ENCODE peak calls at places on chromosomes 6 and 20, in four cellular contexts. One of them, this sample, is unnamed.

GRCh38 chr6:105212587-105212986 is 32.8 kb upstream of the POPDC3 start:
- DNase-seq in keratinocyte: no peak
- DNase-seq in K562: no peak
- DNase-seq in endothelial cell of umbilical vein: no peak
- DNase-seq in this sample: no peak

GRCh38 chr20:10219452-10219791 is 792 bp downstream of the SNAP25 start:
- DNase-seq in keratinocyte: no peak
- DNase-seq in K562: peak; percentile 57
- DNase-seq in endothelial cell of umbilical vein: peak; percentile 78
- DNase-seq in this sample: peak; percentile 53

GRCh38 chr6:48078092-48078491 is 32.9 kb downstream of the PTCHD4 start:
- DNase-seq in keratinocyte: no peak
- DNase-seq in K562: no peak
- DNase-seq in endothelial cell of umbilical vein: no peak
- DNase-seq in this sample: no peak

GRCh38 chr6:44016131-44016870 is 111.0 kb downstream of the MRPL14 start:
- DNase-seq in keratinocyte: no peak
- DNase-seq in K562: no peak
- DNase-seq in endothelial cell of umbilical vein: no peak
- DNase-seq in this sample: peak; percentile 75

GRCh38 chr20:32445539-32446273 is 87.6 kb downstream of the ASXL1 start:
- DNase-seq in keratinocyte: no peak
- DNase-seq in K562: no peak
- DNase-seq in endothelial cell of umbilical vein: no peak
- DNase-seq in this sample: no peak

GRCh38 chr20:4817230-4817671 is 95.5 kb downstream of the PRND start:
- DNase-seq in keratinocyte: no peak
- DNase-seq in K562: peak; percentile 18
- DNase-seq in endothelial cell of umbilical vein: no peak
- DNase-seq in this sample: no peak

GRCh38 chr20:49590163-49591017 is 22.5 kb upstream of the PTGIS start:
- DNase-seq in keratinocyte: no peak
- DNase-seq in K562: no peak
- DNase-seq in endothelial cell of umbilical vein: no peak
- DNase-seq in this sample: no peak

GRCh38 chr20:56222201-56222600 is 26.3 kb upstream of the MC3R start:
- DNase-seq in keratinocyte: no peak
- DNase-seq in K562: no peak
- DNase-seq in endothelial cell of umbilical vein: no peak
- DNase-seq in this sample: no peak

GRCh38 chr6:158999669-159000403 is at the start of gene RSPH3:
- DNase-seq in keratinocyte: peak; percentile 59
- DNase-seq in K562: peak; percentile 99
- DNase-seq in endothelial cell of umbilical vein: peak; percentile 66
- DNase-seq in this sample: peak; percentile 90

GRCh38 chr6:15675537-15676170 is 12.8 kb upstream of the DTNBP1 start:
- DNase-seq in keratinocyte: no peak
- DNase-seq in K562: no peak
- DNase-seq in endothelial cell of umbilical vein: peak; percentile 17
- DNase-seq in this sample: no peak

GRCh38 chr6:127518212-127518709 is 874 bp downstream of the MTCL3 start:
- DNase-seq in keratinocyte: no peak
- DNase-seq in K562: no peak
- DNase-seq in endothelial cell of umbilical vein: no peak
- DNase-seq in this sample: no peak

GRCh38 chr20:2887715-2888114 is 14.4 kb downstream of the PTPRA start:
- DNase-seq in keratinocyte: no peak
- DNase-seq in K562: no peak
- DNase-seq in endothelial cell of umbilical vein: no peak
- DNase-seq in this sample: no peak

GRCh38 chr6:85353012-85353411 is 96.9 kb upstream of the NT5E start:
- DNase-seq in keratinocyte: no peak
- DNase-seq in K562: no peak
- DNase-seq in endothelial cell of umbilical vein: no peak
- DNase-seq in this sample: no peak

GRCh38 chr20:23445596-23446217 is 6.2 kb downstream of the CSTL1 start:
- DNase-seq in keratinocyte: peak; percentile 33
- DNase-seq in K562: no peak
- DNase-seq in endothelial cell of umbilical vein: no peak
- DNase-seq in this sample: peak; percentile 83

GRCh38 chr6:149636116-149636515 is 12.4 kb downstream of the KATNA1 start:
- DNase-seq in keratinocyte: no peak
- DNase-seq in K562: no peak
- DNase-seq in endothelial cell of umbilical vein: no peak
- DNase-seq in this sample: peak; percentile 63
- H3K9me1 ChIP-seq in keratinocyte: no peaks in the 10 kb centered on the region
- H3K9me1 ChIP-seq in K562: no peaks in the 10 kb centered on the region
- H3K9me1 ChIP-seq in endothelial cell of umbilical vein: no peaks in the 10 kb centered on the region
- H3K9me1 ChIP-seq in this sample: peaks cover 2% of the 10 kb centered on the region

GRCh38 chr6:120395784-120396183 is 938.5 kb downstream of the TBC1D32 start:
- DNase-seq in keratinocyte: no peak
- DNase-seq in K562: no peak
- DNase-seq in endothelial cell of umbilical vein: no peak
- DNase-seq in this sample: no peak
- H3K9me1 ChIP-seq in keratinocyte: no peaks in the 10 kb centered on the region
- H3K9me1 ChIP-seq in K562: no peaks in the 10 kb centered on the region
- H3K9me1 ChIP-seq in endothelial cell of umbilical vein: no peaks in the 10 kb centered on the region
- H3K9me1 ChIP-seq in this sample: no peaks in the 10 kb centered on the region

GRCh38 chr6:12958052-12958706 is 241.6 kb downstream of the PHACTR1 start:
- DNase-seq in keratinocyte: no peak
- DNase-seq in K562: no peak
- DNase-seq in endothelial cell of umbilical vein: peak; percentile 68
- DNase-seq in this sample: no peak

GRCh38 chr6:12955996-12956395 is 239.4 kb downstream of the PHACTR1 start:
- DNase-seq in keratinocyte: no peak
- DNase-seq in K562: no peak
- DNase-seq in endothelial cell of umbilical vein: no peak
- DNase-seq in this sample: no peak

GRCh38 chr6:12956991-12957320 is 240.4 kb downstream of the PHACTR1 start:
- DNase-seq in keratinocyte: no peak
- DNase-seq in K562: no peak
- DNase-seq in endothelial cell of umbilical vein: no peak
- DNase-seq in this sample: no peak

GRCh38 chr6:12961761-12962160 is 245.2 kb downstream of the PHACTR1 start:
- DNase-seq in keratinocyte: no peak
- DNase-seq in K562: no peak
- DNase-seq in endothelial cell of umbilical vein: no peak
- DNase-seq in this sample: no peak

DNA sequence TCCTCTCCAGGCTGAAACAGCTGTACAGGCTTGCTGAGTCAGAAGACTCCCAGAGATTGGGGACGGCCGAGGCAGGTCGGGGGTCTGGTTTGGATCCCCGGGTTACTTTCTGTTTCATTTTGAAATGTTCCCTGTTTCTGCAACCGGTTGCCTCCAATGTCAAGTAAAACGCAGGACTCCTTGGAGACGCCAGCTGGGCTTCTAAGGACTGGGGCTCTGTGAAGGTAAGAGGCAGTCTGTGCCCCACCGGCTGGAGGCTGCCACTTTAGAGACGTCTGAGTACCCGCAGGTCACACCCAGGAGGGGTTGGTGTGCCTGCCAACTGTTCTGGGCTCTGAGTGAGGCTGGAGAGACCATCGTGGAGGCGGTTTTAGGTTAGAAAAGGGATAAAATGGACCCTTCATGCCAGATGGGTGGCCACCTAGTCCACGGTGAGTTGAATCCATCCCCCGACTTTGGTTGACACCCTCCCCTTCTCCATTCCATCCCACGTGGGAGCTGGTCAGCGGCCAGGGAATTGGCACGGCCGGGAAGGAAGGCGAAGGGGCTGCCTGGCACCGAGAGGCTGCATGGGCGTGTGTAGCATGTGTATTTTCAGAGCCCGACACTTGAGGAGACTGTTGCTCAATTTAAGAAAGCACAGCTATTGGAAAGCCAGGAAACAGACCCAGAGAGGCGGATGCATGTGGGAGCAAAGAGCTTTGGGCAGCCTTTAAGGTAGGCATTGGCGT is 240.9 kb downstream of the PHACTR1 start:
- DNase-seq in keratinocyte: no peak
- DNase-seq in K562: no peak
- DNase-seq in endothelial cell of umbilical vein: peak; percentile 76
- DNase-seq in this sample: peak; percentile 13
- H3K9me1 ChIP-seq in keratinocyte: no peaks in the 10 kb centered on the region
- H3K9me1 ChIP-seq in K562: no peaks in the 10 kb centered on the region
- H3K9me1 ChIP-seq in endothelial cell of umbilical vein: no peaks in the 10 kb centered on the region
- H3K9me1 ChIP-seq in this sample: no peaks in the 10 kb centered on the region

GRCh38 chr20:755931-756330 is 12.4 kb downstream of the SLC52A3 start:
- DNase-seq in keratinocyte: no peak
- DNase-seq in K562: no peak
- DNase-seq in endothelial cell of umbilical vein: no peak
- DNase-seq in this sample: no peak

GRCh38 chr20:753897-754635 is 14.2 kb downstream of the SLC52A3 start:
- DNase-seq in keratinocyte: no peak
- DNase-seq in K562: no peak
- DNase-seq in endothelial cell of umbilical vein: no peak
- DNase-seq in this sample: no peak

GRCh38 chr20:752263-752662 is 16.0 kb downstream of the SLC52A3 start:
- DNase-seq in keratinocyte: no peak
- DNase-seq in K562: no peak
- DNase-seq in endothelial cell of umbilical vein: no peak
- DNase-seq in this sample: no peak

GRCh38 chr20:757509-757908 is 10.8 kb downstream of the SLC52A3 start:
- DNase-seq in keratinocyte: no peak
- DNase-seq in K562: no peak
- DNase-seq in endothelial cell of umbilical vein: no peak
- DNase-seq in this sample: no peak

GRCh38 chr20:754904-755303 is 13.4 kb downstream of the SLC52A3 start:
- DNase-seq in keratinocyte: no peak
- DNase-seq in K562: no peak
- DNase-seq in endothelial cell of umbilical vein: no peak
- DNase-seq in this sample: no peak
- H3K9me1 ChIP-seq in keratinocyte: no peaks in the 10 kb centered on the region
- H3K9me1 ChIP-seq in K562: no peaks in the 10 kb centered on the region
- H3K9me1 ChIP-seq in endothelial cell of umbilical vein: no peaks in the 10 kb centered on the region
- H3K9me1 ChIP-seq in this sample: no peaks in the 10 kb centered on the region

GRCh38 chr6:7677229-7677628 is 48.7 kb upstream of the BMP6 start:
- DNase-seq in keratinocyte: no peak
- DNase-seq in K562: no peak
- DNase-seq in endothelial cell of umbilical vein: no peak
- DNase-seq in this sample: no peak
- H3K9me1 ChIP-seq in keratinocyte: no peaks in the 10 kb centered on the region
- H3K9me1 ChIP-seq in K562: no peaks in the 10 kb centered on the region
- H3K9me1 ChIP-seq in endothelial cell of umbilical vein: no peaks in the 10 kb centered on the region
- H3K9me1 ChIP-seq in this sample: no peaks in the 10 kb centered on the region

GRCh38 chr6:113655761-113656160 is 201.4 kb upstream of the MARCKS start:
- DNase-seq in keratinocyte: no peak
- DNase-seq in K562: no peak
- DNase-seq in endothelial cell of umbilical vein: no peak
- DNase-seq in this sample: no peak
- H3K9me1 ChIP-seq in keratinocyte: no peaks in the 10 kb centered on the region
- H3K9me1 ChIP-seq in K562: no peaks in the 10 kb centered on the region
- H3K9me1 ChIP-seq in endothelial cell of umbilical vein: peaks cover 2% of the 10 kb centered on the region
- H3K9me1 ChIP-seq in this sample: no peaks in the 10 kb centered on the region

DNA sequence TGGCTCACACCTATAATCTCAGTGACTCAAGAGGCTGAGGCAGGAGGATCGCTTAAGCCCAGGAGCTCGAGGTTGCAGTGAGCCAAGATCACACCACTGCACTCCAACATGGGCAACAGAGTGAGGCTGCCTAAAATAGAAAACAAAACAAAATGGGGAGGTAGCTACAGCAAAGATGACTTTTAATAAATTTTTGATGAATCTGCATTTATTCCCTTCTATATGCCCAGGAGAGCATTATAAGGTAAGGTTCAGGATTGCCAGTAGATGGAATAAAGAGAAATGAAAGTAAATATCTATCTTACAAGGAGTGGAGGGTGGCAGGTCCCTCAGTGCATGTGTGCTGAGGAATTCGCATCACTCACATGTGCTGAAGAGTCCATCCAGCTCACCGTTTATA is 24.2 kb downstream of the UNC5CL start:
- DNase-seq in keratinocyte: no peak
- DNase-seq in K562: no peak
- DNase-seq in endothelial cell of umbilical vein: no peak
- DNase-seq in this sample: no peak
- H3K9me1 ChIP-seq in keratinocyte: no peaks in the 10 kb centered on the region
- H3K9me1 ChIP-seq in K562: no peaks in the 10 kb centered on the region
- H3K9me1 ChIP-seq in endothelial cell of umbilical vein: no peaks in the 10 kb centered on the region
- H3K9me1 ChIP-seq in this sample: no peaks in the 10 kb centered on the region

DNA sequence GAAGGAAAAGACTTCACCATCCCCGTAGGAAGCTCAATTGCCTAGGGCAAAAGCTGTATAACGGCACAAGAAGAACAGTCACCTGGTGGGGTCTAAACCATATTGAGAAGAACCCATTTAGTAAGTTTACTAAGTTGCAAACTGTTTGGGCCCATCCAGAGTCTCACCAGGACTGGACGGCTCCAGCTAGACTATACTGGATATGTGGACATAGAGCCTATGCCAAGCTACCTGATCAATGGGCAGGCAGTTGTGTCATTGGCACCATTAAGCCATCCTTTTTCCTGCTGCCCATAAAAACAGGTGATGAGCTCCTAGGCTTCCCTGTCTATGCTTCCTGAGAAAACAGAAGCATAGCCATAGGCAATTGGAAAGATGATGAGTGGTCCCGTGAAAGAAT is 293.9 kb downstream of the RNGTT start:
- DNase-seq in keratinocyte: no peak
- DNase-seq in K562: no peak
- DNase-seq in endothelial cell of umbilical vein: no peak
- DNase-seq in this sample: no peak
- H3K9me1 ChIP-seq in keratinocyte: no peaks in the 10 kb centered on the region
- H3K9me1 ChIP-seq in K562: no peaks in the 10 kb centered on the region
- H3K9me1 ChIP-seq in endothelial cell of umbilical vein: no peaks in the 10 kb centered on the region
- H3K9me1 ChIP-seq in this sample: no peaks in the 10 kb centered on the region

GRCh38 chr6:154474636-154475428 is 35.7 kb downstream of the CNKSR3 start:
- DNase-seq in keratinocyte: no peak
- DNase-seq in K562: no peak
- DNase-seq in endothelial cell of umbilical vein: peak; percentile 65
- DNase-seq in this sample: peak; percentile 84
- H3K9me1 ChIP-seq in keratinocyte: peaks cover 2% of the 10 kb centered on the region
- H3K9me1 ChIP-seq in K562: peaks cover 3% of the 10 kb centered on the region
- H3K9me1 ChIP-seq in endothelial cell of umbilical vein: no peaks in the 10 kb centered on the region
- H3K9me1 ChIP-seq in this sample: peaks cover 19% of the 10 kb centered on the region